ENCODE peak calls at places on chromosome 21, in seven cellular contexts. J, Y, G, I, E, P and B are unnamed samples.

GRCh38 chr21:34779860-34780259 is 111.1 kb downstream of the CLIC6 start:
- DNase-seq in J (no peak), Y (no peak), G (no peak), I (no peak), E (no peak), P (no peak), B (no peak)

GRCh38 chr21:44082648-44083436 is 24.4 kb upstream of the PWP2 start:
- DNase-seq in J (no peak), Y (no peak), G (no peak), I (no peak), E (no peak), P (peak; percentile 73), B (no peak)

GRCh38 chr21:29201186-29201585 is 70.7 kb downstream of the MAP3K7CL start:
- DNase-seq in J (no peak), Y (no peak), G (no peak), I (no peak), E (no peak), P (no peak), B (no peak)

GRCh38 chr21:34020005-34020847 is 53.2 kb upstream of the MRPS6 start:
- DNase-seq in J (no peak), Y (no peak), G (no peak), I (peak; percentile 19), E (no peak), P (no peak), B (no peak)

GRCh38 chr21:17051054-17051453 is 461.8 kb upstream of the CXADR start:
- DNase-seq in J (no peak), Y (no peak), G (no peak), I (no peak), E (no peak), P (no peak), B (no peak)

GRCh38 chr21:29321908-29322569 is 23.3 kb downstream of the BACH1 start:
- DNase-seq in J (no peak), Y (no peak), G (no peak), I (no peak), E (no peak), P (no peak), B (no peak)

GRCh38 chr21:32807717-32808380 is 36.3 kb upstream of the PAXBP1 start:
- DNase-seq in J (no peak), Y (no peak), G (no peak), I (no peak), E (no peak), P (no peak), B (no peak)

GRCh38 chr21:37348664-37349063 is 17.9 kb upstream of the DYRK1A start:
- DNase-seq in J (no peak), Y (no peak), G (no peak), I (no peak), E (no peak), P (no peak), B (no peak)

GRCh38 chr21:26840912-26841311 is 4.3 kb downstream of the ADAMTS1 start:
- DNase-seq in J (no peak), Y (peak; percentile 57), G (no peak), I (no peak), E (no peak), P (no peak), B (no peak)

GRCh38 chr21:44425895-44426662 is 29.2 kb upstream of the LRRC3 start:
- DNase-seq in J (no peak), Y (peak; percentile 11), G (no peak), I (no peak), E (no peak), P (no peak), B (no peak)

GRCh38 chr21:36513430-36513829 is 33.5 kb upstream of the CLDN14 start:
- DNase-seq in J (no peak), Y (no peak), G (no peak), I (no peak), E (no peak), P (no peak), B (no peak)

GRCh38 chr21:44300262-44300959 is 558 bp downstream of the PFKL start:
- DNase-seq in J (peak; percentile 88), Y (peak; percentile 73), G (peak; percentile 33), I (peak; percentile 86), E (peak; percentile 40), P (peak; percentile 87), B (no peak)

GRCh38 chr21:17537299-17537698 is 24.5 kb downstream of the CXADR start:
- DNase-seq in J (no peak), Y (no peak), G (no peak), I (no peak), E (no peak), P (no peak), B (no peak)

GRCh38 chr21:36437745-36438128 is 42.2 kb downstream of the CLDN14 start:
- DNase-seq in J (no peak), Y (no peak), G (no peak), I (no peak), E (no peak), P (peak; percentile 55), B (no peak)

GRCh38 chr21:35632711-35633110 is 427.6 kb downstream of the SETD4 start:
- DNase-seq in J (no peak), Y (no peak), G (no peak), I (no peak), E (no peak), P (no peak), B (no peak)

GRCh38 chr21:36188081-36188681 is 31.6 kb downstream of the DOP1B start:
- DNase-seq in J (peak; percentile 60), Y (no peak), G (no peak), I (no peak), E (no peak), P (peak; percentile 90), B (no peak)

GRCh38 chr21:44002511-44002910 is 9.6 kb upstream of the TRAPPC10 start:
- DNase-seq in J (peak; percentile 24), Y (no peak), G (no peak), I (no peak), E (no peak), P (no peak), B (no peak)

GRCh38 chr21:26095131-26095530 is 75.4 kb downstream of the APP start:
- DNase-seq in J (no peak), Y (no peak), G (no peak), I (no peak), E (no peak), P (no peak), B (no peak)

GRCh38 chr21:30984897-30985296 is 53.4 kb downstream of the KRTAP19-8 start:
- DNase-seq in J (no peak), Y (no peak), G (no peak), I (no peak), E (no peak), P (no peak), B (no peak)

GRCh38 chr21:38048241-38048640 is 132.0 kb upstream of the KCNJ6 start:
- DNase-seq in J (no peak), Y (no peak), G (no peak), I (no peak), E (no peak), P (no peak), B (no peak)

GRCh38 chr21:34034369-34035014 is 38.9 kb upstream of the MRPS6 start:
- DNase-seq in J (no peak), Y (no peak), G (no peak), I (no peak), E (no peak), P (no peak), B (no peak)

GRCh38 chr21:37389456-37389855 is 22.9 kb downstream of the DYRK1A start:
- DNase-seq in J (no peak), Y (no peak), G (no peak), I (no peak), E (no peak), P (no peak), B (no peak)

GRCh38 chr21:28632718-28633408 is 359.8 kb downstream of the LTN1 start:
- DNase-seq in J (no peak), Y (no peak), G (no peak), I (no peak), E (no peak), P (no peak), B (no peak)

GRCh38 chr21:44079846-44080245 is 27.4 kb upstream of the PWP2 start:
- DNase-seq in J (no peak), Y (no peak), G (no peak), I (no peak), E (no peak), P (no peak), B (no peak)

GRCh38 chr21:33699277-33699676 is 57.0 kb downstream of the ITSN1 start:
- DNase-seq in J (no peak), Y (no peak), G (no peak), I (no peak), E (no peak), P (no peak), B (no peak)

GRCh38 chr21:27448960-27449359 is 482.1 kb upstream of the ADAMTS5 start:
- DNase-seq in J (no peak), Y (no peak), G (no peak), I (no peak), E (no peak), P (no peak), B (no peak)

GRCh38 chr21:42381347-42381984 is 14.4 kb downstream of the TMPRSS3 start:
- DNase-seq in J (peak; percentile 58), Y (no peak), G (no peak), I (no peak), E (no peak), P (peak; percentile 65), B (no peak)
- TF ChIP-seq CTCF in J (peak; percentile 70), Y (no peak), G (peak; percentile 54), I (peak; percentile 66), E (peak; percentile 42), P (peak; percentile 46), B (peak; percentile 50)

GRCh38 chr21:15534450-15534886 is 195.3 kb upstream of the USP25 start:
- DNase-seq in J (no peak), Y (no peak), G (no peak), I (no peak), E (no peak), P (no peak), B (no peak)
- TF ChIP-seq CTCF in J (no peak), Y (no peak), G (no peak), I (no peak), E (no peak), P (no peak), B (no peak)

DNA sequence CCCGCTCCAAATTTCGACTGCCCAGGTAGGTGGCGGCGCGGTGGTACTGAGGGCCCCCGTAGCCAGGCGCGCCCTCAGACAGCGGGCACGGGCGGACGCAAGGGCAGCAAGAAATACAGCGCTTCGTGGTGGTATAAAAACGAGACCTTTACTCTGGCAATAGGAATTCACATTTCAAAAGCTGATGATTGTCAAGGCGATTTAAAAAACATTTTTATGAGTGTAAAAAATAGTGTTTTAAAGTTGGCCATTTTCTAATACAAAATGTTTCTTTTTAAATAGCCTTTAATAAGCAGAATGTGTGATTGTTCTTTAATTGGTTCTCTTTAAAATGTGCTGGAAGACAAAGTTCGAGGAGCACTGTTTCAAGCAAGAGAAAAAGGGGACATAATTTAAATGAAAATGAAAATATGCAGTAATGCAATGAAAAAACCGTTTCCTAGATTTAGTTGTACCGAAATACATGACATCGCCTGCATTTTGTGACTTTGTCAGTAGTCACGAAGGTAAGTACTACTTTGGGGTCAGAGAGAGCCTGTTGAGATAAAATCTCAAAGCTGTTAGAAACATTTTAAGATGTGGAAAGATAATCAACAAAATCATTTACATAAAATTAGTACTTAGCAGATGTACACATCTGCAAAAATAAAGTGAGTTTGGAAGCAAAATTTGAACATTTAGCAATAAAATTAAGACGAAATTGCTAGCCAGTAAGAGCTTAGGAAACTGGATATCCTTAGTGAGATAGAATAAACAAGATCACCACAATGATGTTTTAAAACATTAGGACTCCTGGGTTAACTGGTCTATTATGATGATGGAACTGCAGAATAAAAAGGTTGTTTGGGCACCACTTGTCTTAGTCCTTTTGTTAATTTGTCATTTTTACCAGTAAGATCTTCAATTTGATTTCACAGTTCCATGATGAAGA is 1.1 kb upstream of the PSMG1 start:
- DNase-seq in J (no peak), Y (no peak), G (no peak), I (no peak), E (no peak), P (no peak), B (no peak)
- TF ChIP-seq CTCF in J (no peak), Y (no peak), G (no peak), I (no peak), E (peak; percentile 12), P (no peak), B (no peak)

GRCh38 chr21:45478115-45478801 is 64.0 kb downstream of the SLC19A1 start:
- DNase-seq in J (peak; percentile 83), Y (peak; percentile 51), G (peak; percentile 78), I (peak; percentile 89), E (peak; percentile 74), P (peak; percentile 75), B (peak; percentile 90)
- TF ChIP-seq CTCF in J (peak; percentile 84), Y (peak; percentile 82), G (peak; percentile 81), I (peak; percentile 87), E (peak; percentile 91), P (peak; percentile 86), B (peak; percentile 67)